ENCODE peak calls at places on chromosomes 16 and 17, in ten cellular contexts. One of them, this sample, is unnamed.

GRCh38 chr17:76343106-76343505 is 10.6 kb downstream of the PRPSAP1 start:
- DNase-seq in upper lobe of right lung: no peak
- DNase-seq in OCI-LY7: no peak
- DNase-seq in fibroblast of mammary gland: no peak
- DNase-seq in mesendoderm: no peak
- DNase-seq in esophagus squamous epithelium: no peak
- DNase-seq in IMR-90: no peak
- DNase-seq in kidney: no peak
- DNase-seq in foreskin fibroblast: no peak
- DNase-seq in PC-9: no peak
- DNase-seq in this sample: no peak

GRCh38 chr17:65548570-65548969 is 12.9 kb downstream of the AXIN2 start:
- DNase-seq in kidney: no peak
- DNase-seq in fibroblast of mammary gland: no peak
- DNase-seq in OCI-LY7: no peak
- DNase-seq in foreskin fibroblast: no peak
- DNase-seq in mesendoderm: no peak
- DNase-seq in upper lobe of right lung: no peak
- DNase-seq in PC-9: no peak
- DNase-seq in IMR-90: no peak
- DNase-seq in esophagus squamous epithelium: no peak
- DNase-seq in this sample: no peak

GRCh38 chr16:49179714-49180330 is 101.8 kb downstream of the CBLN1 start:
- DNase-seq in OCI-LY7: no peak
- DNase-seq in PC-9: no peak
- DNase-seq in esophagus squamous epithelium: no peak
- DNase-seq in IMR-90: no peak
- DNase-seq in foreskin fibroblast: no peak
- DNase-seq in upper lobe of right lung: no peak
- DNase-seq in kidney: no peak
- DNase-seq in mesendoderm: no peak
- DNase-seq in fibroblast of mammary gland: no peak
- DNase-seq in this sample: no peak

GRCh38 chr16:2228161-2228824 is 4.9 kb downstream of the E4F1 start:
- DNase-seq in OCI-LY7: no peak
- DNase-seq in mesendoderm: no peak
- DNase-seq in IMR-90: no peak
- DNase-seq in fibroblast of mammary gland: no peak
- DNase-seq in esophagus squamous epithelium: no peak
- DNase-seq in PC-9: no peak
- DNase-seq in upper lobe of right lung: no peak
- DNase-seq in kidney: peak
- DNase-seq in foreskin fibroblast: no peak
- DNase-seq in this sample: no peak

GRCh38 chr16:11957591-11958395 is 7.2 kb upstream of the TNFRSF17 start:
- DNase-seq in OCI-LY7: no peak
- DNase-seq in upper lobe of right lung: no peak
- DNase-seq in fibroblast of mammary gland: peak
- DNase-seq in foreskin fibroblast: peak
- DNase-seq in mesendoderm: no peak
- DNase-seq in kidney: no peak
- DNase-seq in esophagus squamous epithelium: no peak
- DNase-seq in IMR-90: peak
- DNase-seq in PC-9: no peak
- DNase-seq in this sample: no peak

GRCh38 chr17:47694018-47694817 is at the start of gene TBKBP1:
- DNase-seq in upper lobe of right lung: peak
- DNase-seq in OCI-LY7: peak
- DNase-seq in PC-9: peak
- DNase-seq in esophagus squamous epithelium: no peak
- DNase-seq in foreskin fibroblast: peak
- DNase-seq in IMR-90: peak
- DNase-seq in kidney: peak
- DNase-seq in mesendoderm: peak
- DNase-seq in fibroblast of mammary gland: no peak
- DNase-seq in this sample: no peak

GRCh38 chr17:13601776-13602551 is at the start of gene HS3ST3A1:
- DNase-seq in fibroblast of mammary gland: peak
- DNase-seq in mesendoderm: peak
- DNase-seq in kidney: peak
- DNase-seq in foreskin fibroblast: peak
- DNase-seq in PC-9: no peak
- DNase-seq in upper lobe of right lung: peak
- DNase-seq in OCI-LY7: no peak
- DNase-seq in IMR-90: peak
- DNase-seq in esophagus squamous epithelium: no peak
- DNase-seq in this sample: no peak

GRCh38 chr17:71337903-71338302 is 782.9 kb upstream of the SOX9 start:
- DNase-seq in PC-9: no peak
- DNase-seq in upper lobe of right lung: no peak
- DNase-seq in kidney: no peak
- DNase-seq in fibroblast of mammary gland: no peak
- DNase-seq in OCI-LY7: no peak
- DNase-seq in foreskin fibroblast: no peak
- DNase-seq in mesendoderm: no peak
- DNase-seq in IMR-90: peak
- DNase-seq in esophagus squamous epithelium: no peak
- DNase-seq in this sample: no peak

GRCh38 chr17:12666718-12667117 is 1.0 kb downstream of the MYOCD start:
- DNase-seq in fibroblast of mammary gland: no peak
- DNase-seq in OCI-LY7: no peak
- DNase-seq in kidney: no peak
- DNase-seq in PC-9: no peak
- DNase-seq in upper lobe of right lung: no peak
- DNase-seq in IMR-90: no peak
- DNase-seq in foreskin fibroblast: no peak
- DNase-seq in esophagus squamous epithelium: no peak
- DNase-seq in mesendoderm: no peak
- DNase-seq in this sample: no peak

GRCh38 chr17:57597531-57598453 is 147.3 kb downstream of the CCDC182 start:
- DNase-seq in kidney: no peak
- DNase-seq in OCI-LY7: peak
- DNase-seq in mesendoderm: peak
- DNase-seq in IMR-90: peak
- DNase-seq in fibroblast of mammary gland: peak
- DNase-seq in esophagus squamous epithelium: no peak
- DNase-seq in PC-9: peak
- DNase-seq in foreskin fibroblast: peak
- DNase-seq in upper lobe of right lung: peak
- DNase-seq in this sample: peak

GRCh38 chr17:4499431-4500187 is 928 bp downstream of the SPNS2 start:
- DNase-seq in foreskin fibroblast: peak
- DNase-seq in PC-9: peak
- DNase-seq in IMR-90: no peak
- DNase-seq in OCI-LY7: no peak
- DNase-seq in mesendoderm: no peak
- DNase-seq in fibroblast of mammary gland: no peak
- DNase-seq in upper lobe of right lung: no peak
- DNase-seq in esophagus squamous epithelium: no peak
- DNase-seq in kidney: peak
- DNase-seq in this sample: no peak

GRCh38 chr16:23876256-23876896 is 40.6 kb downstream of the PRKCB start:
- DNase-seq in foreskin fibroblast: no peak
- DNase-seq in IMR-90: no peak
- DNase-seq in PC-9: no peak
- DNase-seq in fibroblast of mammary gland: no peak
- DNase-seq in kidney: no peak
- DNase-seq in OCI-LY7: no peak
- DNase-seq in esophagus squamous epithelium: no peak
- DNase-seq in mesendoderm: no peak
- DNase-seq in upper lobe of right lung: no peak
- DNase-seq in this sample: no peak

GRCh38 chr16:57482845-57483545 is 3.3 kb downstream of the DOK4 start:
- DNase-seq in foreskin fibroblast: no peak
- DNase-seq in kidney: no peak
- DNase-seq in IMR-90: no peak
- DNase-seq in fibroblast of mammary gland: no peak
- DNase-seq in upper lobe of right lung: no peak
- DNase-seq in mesendoderm: no peak
- DNase-seq in PC-9: no peak
- DNase-seq in esophagus squamous epithelium: no peak
- DNase-seq in OCI-LY7: no peak
- DNase-seq in this sample: no peak
- H3K4me3 ChIP-seq in foreskin fibroblast: no peak
- H3K4me3 ChIP-seq in kidney: no peak
- H3K4me3 ChIP-seq in IMR-90: no peak
- H3K4me3 ChIP-seq in fibroblast of mammary gland: no peak
- H3K4me3 ChIP-seq in upper lobe of right lung: no peak
- H3K4me3 ChIP-seq in mesendoderm: no peak
- H3K4me3 ChIP-seq in PC-9: no peak
- H3K4me3 ChIP-seq in esophagus squamous epithelium: no peak
- H3K4me3 ChIP-seq in OCI-LY7: no peak
- H3K4me3 ChIP-seq in this sample: no peak

GRCh38 chr17:82049521-82049971 is 2.1 kb downstream of the RFNG start:
- DNase-seq in OCI-LY7: no peak
- DNase-seq in PC-9: no peak
- DNase-seq in kidney: peak
- DNase-seq in fibroblast of mammary gland: no peak
- DNase-seq in foreskin fibroblast: no peak
- DNase-seq in upper lobe of right lung: no peak
- DNase-seq in mesendoderm: no peak
- DNase-seq in esophagus squamous epithelium: no peak
- DNase-seq in IMR-90: no peak
- DNase-seq in this sample: no peak

GRCh38 chr17:82048571-82048971 is 3.0 kb downstream of the RFNG start:
- DNase-seq in PC-9: no peak
- DNase-seq in kidney: no peak
- DNase-seq in OCI-LY7: no peak
- DNase-seq in esophagus squamous epithelium: no peak
- DNase-seq in mesendoderm: no peak
- DNase-seq in fibroblast of mammary gland: no peak
- DNase-seq in upper lobe of right lung: no peak
- DNase-seq in foreskin fibroblast: no peak
- DNase-seq in IMR-90: no peak
- DNase-seq in this sample: no peak

GRCh38 chr17:82050761-82051641 is 610 bp downstream of the RFNG start:
- DNase-seq in OCI-LY7: peak
- DNase-seq in PC-9: no peak
- DNase-seq in fibroblast of mammary gland: no peak
- DNase-seq in IMR-90: no peak
- DNase-seq in esophagus squamous epithelium: no peak
- DNase-seq in upper lobe of right lung: no peak
- DNase-seq in kidney: peak
- DNase-seq in foreskin fibroblast: peak
- DNase-seq in mesendoderm: no peak
- DNase-seq in this sample: no peak

GRCh38 chr17:82049106-82049505 is 2.5 kb downstream of the RFNG start:
- DNase-seq in PC-9: no peak
- DNase-seq in upper lobe of right lung: no peak
- DNase-seq in IMR-90: no peak
- DNase-seq in esophagus squamous epithelium: no peak
- DNase-seq in foreskin fibroblast: no peak
- DNase-seq in fibroblast of mammary gland: no peak
- DNase-seq in OCI-LY7: no peak
- DNase-seq in mesendoderm: no peak
- DNase-seq in kidney: no peak
- DNase-seq in this sample: no peak

GRCh38 chr17:82050152-82050760 is 1.4 kb downstream of the RFNG start:
- DNase-seq in fibroblast of mammary gland: no peak
- DNase-seq in foreskin fibroblast: no peak
- DNase-seq in kidney: peak
- DNase-seq in upper lobe of right lung: no peak
- DNase-seq in mesendoderm: no peak
- DNase-seq in PC-9: no peak
- DNase-seq in OCI-LY7: no peak
- DNase-seq in IMR-90: no peak
- DNase-seq in esophagus squamous epithelium: no peak
- DNase-seq in this sample: no peak
- H3K4me3 ChIP-seq in fibroblast of mammary gland: peak
- H3K4me3 ChIP-seq in foreskin fibroblast: peak
- H3K4me3 ChIP-seq in kidney: peak
- H3K4me3 ChIP-seq in upper lobe of right lung: peak
- H3K4me3 ChIP-seq in mesendoderm: no peak
- H3K4me3 ChIP-seq in PC-9: no peak
- H3K4me3 ChIP-seq in OCI-LY7: peak
- H3K4me3 ChIP-seq in IMR-90: peak
- H3K4me3 ChIP-seq in esophagus squamous epithelium: peak
- H3K4me3 ChIP-seq in this sample: peak

GRCh38 chr16:56974549-56975300 is 13.0 kb downstream of the CETP start:
- DNase-seq in kidney: no peak
- DNase-seq in foreskin fibroblast: no peak
- DNase-seq in esophagus squamous epithelium: no peak
- DNase-seq in upper lobe of right lung: no peak
- DNase-seq in PC-9: no peak
- DNase-seq in mesendoderm: no peak
- DNase-seq in fibroblast of mammary gland: no peak
- DNase-seq in IMR-90: no peak
- DNase-seq in OCI-LY7: no peak
- DNase-seq in this sample: no peak
- H3K4me3 ChIP-seq in kidney: no peak
- H3K4me3 ChIP-seq in foreskin fibroblast: no peak
- H3K4me3 ChIP-seq in esophagus squamous epithelium: no peak
- H3K4me3 ChIP-seq in upper lobe of right lung: no peak
- H3K4me3 ChIP-seq in PC-9: no peak
- H3K4me3 ChIP-seq in mesendoderm: no peak
- H3K4me3 ChIP-seq in fibroblast of mammary gland: no peak
- H3K4me3 ChIP-seq in IMR-90: no peak
- H3K4me3 ChIP-seq in OCI-LY7: no peak
- H3K4me3 ChIP-seq in this sample: no peak

DNA sequence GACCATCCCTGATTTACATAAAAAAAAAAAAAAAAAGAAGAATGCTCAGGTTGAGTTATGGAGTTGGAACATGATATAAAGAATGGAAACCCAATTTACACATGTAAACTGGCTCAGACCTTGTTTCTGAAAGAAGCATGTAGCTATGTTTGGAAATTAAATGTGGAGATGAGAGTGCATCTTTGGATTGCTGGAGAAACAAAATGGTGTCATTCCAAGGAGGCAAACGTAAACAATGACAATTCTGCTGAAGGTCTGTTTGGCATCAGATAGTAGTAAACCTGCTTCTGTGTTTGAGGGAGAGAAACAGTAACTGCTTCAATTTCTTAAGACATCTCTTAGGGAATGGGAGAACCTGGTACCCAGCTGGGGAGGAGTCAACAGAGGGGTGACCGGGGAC is 23.6 kb downstream of the GPRC5B start:
- DNase-seq in OCI-LY7: no peak
- DNase-seq in upper lobe of right lung: no peak
- DNase-seq in PC-9: no peak
- DNase-seq in fibroblast of mammary gland: no peak
- DNase-seq in IMR-90: no peak
- DNase-seq in esophagus squamous epithelium: no peak
- DNase-seq in foreskin fibroblast: no peak
- DNase-seq in kidney: no peak
- DNase-seq in mesendoderm: peak
- DNase-seq in this sample: no peak
- H3K4me3 ChIP-seq in OCI-LY7: no peak
- H3K4me3 ChIP-seq in upper lobe of right lung: no peak
- H3K4me3 ChIP-seq in PC-9: no peak
- H3K4me3 ChIP-seq in fibroblast of mammary gland: no peak
- H3K4me3 ChIP-seq in IMR-90: no peak
- H3K4me3 ChIP-seq in esophagus squamous epithelium: no peak
- H3K4me3 ChIP-seq in foreskin fibroblast: no peak
- H3K4me3 ChIP-seq in kidney: no peak
- H3K4me3 ChIP-seq in mesendoderm: no peak
- H3K4me3 ChIP-seq in this sample: no peak

GRCh38 chr17:80474933-80475915 is 1.2 kb downstream of the NPTX1 start:
- DNase-seq in mesendoderm: no peak
- DNase-seq in foreskin fibroblast: no peak
- DNase-seq in kidney: peak
- DNase-seq in upper lobe of right lung: no peak
- DNase-seq in fibroblast of mammary gland: no peak
- DNase-seq in IMR-90: no peak
- DNase-seq in OCI-LY7: no peak
- DNase-seq in PC-9: peak
- DNase-seq in esophagus squamous epithelium: no peak
- DNase-seq in this sample: no peak
- H3K4me3 ChIP-seq in mesendoderm: no peak
- H3K4me3 ChIP-seq in foreskin fibroblast: peak
- H3K4me3 ChIP-seq in kidney: no peak
- H3K4me3 ChIP-seq in upper lobe of right lung: no peak
- H3K4me3 ChIP-seq in fibroblast of mammary gland: no peak
- H3K4me3 ChIP-seq in IMR-90: peak
- H3K4me3 ChIP-seq in OCI-LY7: peak
- H3K4me3 ChIP-seq in PC-9: peak
- H3K4me3 ChIP-seq in esophagus squamous epithelium: peak
- H3K4me3 ChIP-seq in this sample: peak

This sample was measured in LNCaP clone FGC.